ENCODE peak calls at places on chromosomes 11 and 22, in seven cellular contexts. One of them, this sample, is unnamed. For H3K36me3, the result is how much of the 10 kb centered on the place peaks cover.

GRCh38 chr11:109320595-109320994 is 101.4 kb upstream of the C11orf87 start:
- DNase-seq in IMR-90: peak
- DNase-seq in heart left ventricle: no peak
- DNase-seq in kidney epithelial cell: peak
- DNase-seq in neuronal stem cell: no peak
- DNase-seq in SK-N-SH: no peak
- DNase-seq in CD4-positive, alpha-beta memory T cell: no peak
- DNase-seq in this sample: no peak

GRCh38 chr11:82174610-82175009 is 559.1 kb downstream of the FAM181B start:
- DNase-seq in heart left ventricle: no peak
- DNase-seq in CD4-positive, alpha-beta memory T cell: no peak
- DNase-seq in neuronal stem cell: no peak
- DNase-seq in SK-N-SH: no peak
- DNase-seq in IMR-90: no peak
- DNase-seq in kidney epithelial cell: no peak
- DNase-seq in this sample: no peak

GRCh38 chr22:44190381-44190976 is 9.8 kb downstream of the PARVG start:
- DNase-seq in neuronal stem cell: no peak
- DNase-seq in IMR-90: no peak
- DNase-seq in kidney epithelial cell: no peak
- DNase-seq in heart left ventricle: no peak
- DNase-seq in SK-N-SH: no peak
- DNase-seq in CD4-positive, alpha-beta memory T cell: no peak
- DNase-seq in this sample: no peak

GRCh38 chr11:108588287-108588686 is 5.3 kb downstream of the EXPH5 start:
- DNase-seq in IMR-90: no peak
- DNase-seq in heart left ventricle: no peak
- DNase-seq in CD4-positive, alpha-beta memory T cell: no peak
- DNase-seq in SK-N-SH: no peak
- DNase-seq in kidney epithelial cell: no peak
- DNase-seq in neuronal stem cell: no peak
- DNase-seq in this sample: no peak

GRCh38 chr11:57460017-57460755 is at the start of gene RTN4RL2:
- DNase-seq in IMR-90: peak
- DNase-seq in CD4-positive, alpha-beta memory T cell: peak
- DNase-seq in neuronal stem cell: peak
- DNase-seq in SK-N-SH: peak
- DNase-seq in kidney epithelial cell: no peak
- DNase-seq in heart left ventricle: peak
- DNase-seq in this sample: peak

GRCh38 chr11:57181678-57182305 is at the start of gene LRRC55:
- DNase-seq in IMR-90: no peak
- DNase-seq in neuronal stem cell: no peak
- DNase-seq in SK-N-SH: no peak
- DNase-seq in kidney epithelial cell: no peak
- DNase-seq in CD4-positive, alpha-beta memory T cell: no peak
- DNase-seq in heart left ventricle: no peak
- DNase-seq in this sample: no peak

GRCh38 chr11:75150879-75151278 is at the start of gene SLCO2B1:
- DNase-seq in kidney epithelial cell: no peak
- DNase-seq in CD4-positive, alpha-beta memory T cell: no peak
- DNase-seq in IMR-90: no peak
- DNase-seq in heart left ventricle: peak
- DNase-seq in neuronal stem cell: no peak
- DNase-seq in SK-N-SH: no peak
- DNase-seq in this sample: peak

GRCh38 chr11:60500276-60500935 is 7.8 kb downstream of the MS4A12 start:
- DNase-seq in neuronal stem cell: no peak
- DNase-seq in SK-N-SH: no peak
- DNase-seq in heart left ventricle: no peak
- DNase-seq in kidney epithelial cell: peak
- DNase-seq in CD4-positive, alpha-beta memory T cell: no peak
- DNase-seq in IMR-90: no peak
- DNase-seq in this sample: no peak

GRCh38 chr11:65500262-65501004 is 1.6 kb downstream of the MALAT1 start:
- DNase-seq in CD4-positive, alpha-beta memory T cell: peak
- DNase-seq in kidney epithelial cell: no peak
- DNase-seq in heart left ventricle: no peak
- DNase-seq in SK-N-SH: no peak
- DNase-seq in IMR-90: peak
- DNase-seq in neuronal stem cell: no peak
- DNase-seq in this sample: no peak

GRCh38 chr22:44363214-44363979 is 50.6 kb upstream of the SHISAL1 start:
- DNase-seq in heart left ventricle: peak
- DNase-seq in IMR-90: peak
- DNase-seq in SK-N-SH: peak
- DNase-seq in neuronal stem cell: no peak
- DNase-seq in kidney epithelial cell: no peak
- DNase-seq in CD4-positive, alpha-beta memory T cell: no peak
- DNase-seq in this sample: peak

GRCh38 chr11:130178441-130178971 is 18.9 kb downstream of the ST14 start:
- DNase-seq in kidney epithelial cell: no peak
- DNase-seq in neuronal stem cell: no peak
- DNase-seq in heart left ventricle: peak
- DNase-seq in IMR-90: peak
- DNase-seq in CD4-positive, alpha-beta memory T cell: no peak
- DNase-seq in SK-N-SH: no peak
- DNase-seq in this sample: peak

GRCh38 chr11:65488273-65489058 is 10.4 kb upstream of the MALAT1 start:
- DNase-seq in neuronal stem cell: no peak
- DNase-seq in IMR-90: peak
- DNase-seq in kidney epithelial cell: no peak
- DNase-seq in heart left ventricle: no peak
- DNase-seq in CD4-positive, alpha-beta memory T cell: no peak
- DNase-seq in SK-N-SH: no peak
- DNase-seq in this sample: no peak

GRCh38 chr11:13126430-13126829 is 117.3 kb downstream of the RASSF10 start:
- DNase-seq in SK-N-SH: no peak
- DNase-seq in IMR-90: peak
- DNase-seq in heart left ventricle: no peak
- DNase-seq in kidney epithelial cell: peak
- DNase-seq in CD4-positive, alpha-beta memory T cell: no peak
- DNase-seq in neuronal stem cell: no peak
- DNase-seq in this sample: no peak

GRCh38 chr11:16959528-16960100 is 54.6 kb downstream of the PLEKHA7 start:
- DNase-seq in SK-N-SH: no peak
- DNase-seq in IMR-90: no peak
- DNase-seq in heart left ventricle: no peak
- DNase-seq in CD4-positive, alpha-beta memory T cell: no peak
- DNase-seq in neuronal stem cell: no peak
- DNase-seq in kidney epithelial cell: no peak
- DNase-seq in this sample: no peak

GRCh38 chr11:2342981-2343380 is 34.1 kb upstream of the CD81 start:
- DNase-seq in IMR-90: peak
- DNase-seq in heart left ventricle: no peak
- DNase-seq in SK-N-SH: no peak
- DNase-seq in kidney epithelial cell: no peak
- DNase-seq in CD4-positive, alpha-beta memory T cell: no peak
- DNase-seq in neuronal stem cell: no peak
- DNase-seq in this sample: no peak

GRCh38 chr22:19619144-19620009 is 94.9 kb upstream of the SEPTIN5 start:
- DNase-seq in heart left ventricle: no peak
- DNase-seq in CD4-positive, alpha-beta memory T cell: no peak
- DNase-seq in SK-N-SH: no peak
- DNase-seq in kidney epithelial cell: no peak
- DNase-seq in neuronal stem cell: no peak
- DNase-seq in IMR-90: no peak
- DNase-seq in this sample: no peak

GRCh38 chr22:37454857-37455686 is 27.8 kb upstream of the ELFN2 start:
- DNase-seq in SK-N-SH: no peak
- DNase-seq in heart left ventricle: no peak
- DNase-seq in IMR-90: peak
- DNase-seq in CD4-positive, alpha-beta memory T cell: no peak
- DNase-seq in neuronal stem cell: no peak
- DNase-seq in kidney epithelial cell: peak
- DNase-seq in this sample: no peak

GRCh38 chr11:126147268-126148111 is 64.0 kb downstream of the RPUSD4 start:
- DNase-seq in CD4-positive, alpha-beta memory T cell: no peak
- DNase-seq in kidney epithelial cell: no peak
- DNase-seq in SK-N-SH: no peak
- DNase-seq in neuronal stem cell: peak
- DNase-seq in IMR-90: no peak
- DNase-seq in heart left ventricle: no peak
- DNase-seq in this sample: no peak

GRCh38 chr11:57777969-57778317 is 16.3 kb downstream of the CTNND1 start:
- DNase-seq in neuronal stem cell: no peak
- DNase-seq in IMR-90: no peak
- DNase-seq in kidney epithelial cell: no peak
- DNase-seq in CD4-positive, alpha-beta memory T cell: no peak
- DNase-seq in SK-N-SH: no peak
- DNase-seq in heart left ventricle: no peak
- DNase-seq in this sample: no peak

GRCh38 chr11:122137081-122137793 is 21.2 kb upstream of the BLID start:
- DNase-seq in heart left ventricle: no peak
- DNase-seq in IMR-90: peak
- DNase-seq in CD4-positive, alpha-beta memory T cell: no peak
- DNase-seq in SK-N-SH: no peak
- DNase-seq in kidney epithelial cell: peak
- DNase-seq in neuronal stem cell: no peak
- DNase-seq in this sample: no peak

GRCh38 chr11:93796424-93796823 is 12.3 kb downstream of the MED17 start:
- DNase-seq in kidney epithelial cell: no peak
- DNase-seq in heart left ventricle: no peak
- DNase-seq in CD4-positive, alpha-beta memory T cell: no peak
- DNase-seq in SK-N-SH: no peak
- DNase-seq in neuronal stem cell: no peak
- DNase-seq in IMR-90: no peak
- DNase-seq in this sample: no peak

GRCh38 chr11:93791493-93791892 is 7.4 kb downstream of the MED17 start:
- DNase-seq in CD4-positive, alpha-beta memory T cell: no peak
- DNase-seq in IMR-90: no peak
- DNase-seq in heart left ventricle: no peak
- DNase-seq in SK-N-SH: no peak
- DNase-seq in neuronal stem cell: no peak
- DNase-seq in kidney epithelial cell: no peak
- DNase-seq in this sample: no peak

DNA sequence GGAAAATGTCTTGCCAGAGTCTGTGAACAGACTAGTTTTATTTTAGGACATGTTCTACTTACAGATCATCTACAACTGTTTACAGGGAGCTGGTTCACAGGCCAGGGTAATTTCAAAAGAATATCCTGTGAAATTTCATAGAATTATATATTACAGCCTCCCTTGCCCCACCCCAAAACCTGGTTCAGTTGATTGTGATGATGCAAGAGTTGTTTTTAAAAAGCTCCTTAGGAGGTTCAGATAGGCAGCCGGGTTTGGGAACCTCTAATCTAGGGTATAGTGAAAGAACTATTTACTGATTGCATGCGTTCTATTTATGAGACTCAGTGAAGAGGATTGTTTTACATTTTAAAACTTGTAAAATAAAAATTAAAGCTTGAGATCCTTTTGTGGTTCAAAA is 12.8 kb downstream of the MED17 start:
- DNase-seq in IMR-90: no peak
- DNase-seq in kidney epithelial cell: no peak
- DNase-seq in heart left ventricle: no peak
- DNase-seq in SK-N-SH: no peak
- DNase-seq in neuronal stem cell: no peak
- DNase-seq in CD4-positive, alpha-beta memory T cell: no peak
- DNase-seq in this sample: no peak
- H3K36me3 ChIP-seq in IMR-90: half or more
- H3K36me3 ChIP-seq in kidney epithelial cell: under half
- H3K36me3 ChIP-seq in heart left ventricle: half or more
- H3K36me3 ChIP-seq in SK-N-SH: half or more
- H3K36me3 ChIP-seq in neuronal stem cell: under half
- H3K36me3 ChIP-seq in CD4-positive, alpha-beta memory T cell: half or more
- H3K36me3 ChIP-seq in this sample: half or more

DNA sequence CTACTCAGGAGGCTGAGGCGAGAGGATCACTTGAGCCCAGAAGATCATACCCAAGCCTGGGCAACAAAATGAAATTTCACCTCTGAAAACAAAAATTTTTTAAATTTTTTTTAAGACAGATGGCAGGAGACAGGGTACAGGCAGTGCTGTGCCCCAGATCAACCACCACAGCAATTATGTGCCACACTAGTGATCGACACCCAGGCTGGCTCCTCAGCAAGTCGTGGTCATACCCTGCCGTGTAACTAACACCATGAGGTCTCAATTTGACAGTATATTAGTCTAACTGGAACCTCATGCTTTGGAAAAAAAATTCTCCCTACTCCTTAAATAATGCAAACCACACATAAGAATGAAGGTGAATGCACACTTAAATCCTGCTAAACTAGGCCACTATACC is 8.3 kb downstream of the SF3A1 start:
- DNase-seq in heart left ventricle: no peak
- DNase-seq in kidney epithelial cell: no peak
- DNase-seq in IMR-90: no peak
- DNase-seq in neuronal stem cell: no peak
- DNase-seq in CD4-positive, alpha-beta memory T cell: no peak
- DNase-seq in SK-N-SH: no peak
- DNase-seq in this sample: no peak
- H3K36me3 ChIP-seq in heart left ventricle: under half
- H3K36me3 ChIP-seq in kidney epithelial cell: under half
- H3K36me3 ChIP-seq in IMR-90: half or more
- H3K36me3 ChIP-seq in neuronal stem cell: half or more
- H3K36me3 ChIP-seq in CD4-positive, alpha-beta memory T cell: half or more
- H3K36me3 ChIP-seq in SK-N-SH: half or more
- H3K36me3 ChIP-seq in this sample: half or more

DNA sequence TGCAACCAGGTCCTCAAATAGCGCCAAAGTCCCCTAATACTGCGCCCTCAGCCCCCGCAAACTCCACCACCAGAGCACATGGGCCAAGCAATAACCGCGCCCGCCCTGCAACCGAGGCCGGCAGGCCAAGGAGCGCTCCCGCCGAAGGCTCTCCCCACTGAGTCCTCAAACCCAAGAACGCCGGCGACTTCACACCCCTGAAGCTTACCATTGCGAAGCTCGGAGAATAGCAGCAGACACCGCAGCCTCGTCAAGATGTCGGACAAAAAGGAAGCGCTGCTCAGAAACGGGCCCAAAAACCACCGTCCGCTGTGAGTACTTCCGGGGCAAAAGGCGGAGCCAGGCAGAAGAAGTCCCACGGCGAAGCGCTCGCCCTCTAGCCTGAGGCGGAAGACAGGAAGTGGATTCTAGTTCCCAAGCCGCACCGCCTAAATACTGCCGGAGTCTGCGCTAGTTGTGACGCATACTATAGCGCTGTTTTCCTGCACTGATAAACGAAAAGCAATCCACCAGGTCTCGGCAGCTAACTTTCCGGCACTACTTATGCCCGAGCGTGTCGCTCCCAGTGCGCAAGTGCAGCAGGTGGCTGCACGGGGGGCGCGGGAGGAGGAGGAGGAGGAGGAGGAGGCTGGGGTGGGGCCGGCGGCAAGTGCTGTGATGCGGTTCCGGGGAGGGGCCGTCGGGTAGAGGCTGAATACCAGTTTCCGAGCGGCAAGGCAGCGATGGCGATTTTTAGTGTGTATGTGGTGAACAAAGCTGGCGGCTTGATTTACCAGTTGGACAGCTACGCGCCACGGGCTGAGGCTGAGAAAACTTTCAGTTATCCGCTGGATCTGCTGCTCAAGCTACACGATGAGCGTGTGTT is at the start of the genes RPS25 and TRAPPC4:
- DNase-seq in neuronal stem cell: peak
- DNase-seq in CD4-positive, alpha-beta memory T cell: peak
- DNase-seq in IMR-90: peak
- DNase-seq in kidney epithelial cell: peak
- DNase-seq in heart left ventricle: peak
- DNase-seq in SK-N-SH: peak
- DNase-seq in this sample: peak
- H3K36me3 ChIP-seq in neuronal stem cell: under half
- H3K36me3 ChIP-seq in CD4-positive, alpha-beta memory T cell: under half
- H3K36me3 ChIP-seq in IMR-90: under half
- H3K36me3 ChIP-seq in kidney epithelial cell: under half
- H3K36me3 ChIP-seq in heart left ventricle: under half
- H3K36me3 ChIP-seq in SK-N-SH: under half
- H3K36me3 ChIP-seq in this sample: half or more

GRCh38 chr11:62889484-62890437 is 9.1 kb downstream of the SLC3A2 start:
- DNase-seq in CD4-positive, alpha-beta memory T cell: no peak
- DNase-seq in heart left ventricle: no peak
- DNase-seq in kidney epithelial cell: no peak
- DNase-seq in SK-N-SH: no peak
- DNase-seq in IMR-90: peak
- DNase-seq in neuronal stem cell: no peak
- DNase-seq in this sample: no peak
- H3K36me3 ChIP-seq in CD4-positive, alpha-beta memory T cell: under half
- H3K36me3 ChIP-seq in heart left ventricle: under half
- H3K36me3 ChIP-seq in kidney epithelial cell: under half
- H3K36me3 ChIP-seq in SK-N-SH: under half
- H3K36me3 ChIP-seq in IMR-90: under half
- H3K36me3 ChIP-seq in neuronal stem cell: under half
- H3K36me3 ChIP-seq in this sample: half or more

This sample was measured in left ventricle myocardium inferior.